ENCODE peak calls at places on chromosomes 1 and 21, in five cellular contexts. L, S, U, H and B are unnamed samples.

GRCh38 chr1:12640237-12640957 is 3.5 kb upstream of the AADACL4 start:
- DNase-seq in L (no peak), S (no peak), U (no peak), H (no peak), B (no peak)

GRCh38 chr1:15124362-15125100 is 29.0 kb upstream of the TMEM51 start:
- DNase-seq in L (no peak), S (no peak), U (no peak), H (no peak), B (no peak)

GRCh38 chr1:22508991-22509390 is 54.3 kb upstream of the EPHA8 start:
- DNase-seq in L (no peak), S (no peak), U (no peak), H (no peak), B (no peak)

GRCh38 chr1:217117973-217118465 is 394.8 kb upstream of the ESRRG start:
- DNase-seq in L (no peak), S (no peak), U (no peak), H (no peak), B (no peak)

GRCh38 chr1:8862528-8862927 is 16.0 kb downstream of the ENO1 start:
- DNase-seq in L (no peak), S (no peak), U (no peak), H (no peak), B (no peak)

GRCh38 chr1:1430114-1430982 is 5.1 kb upstream of the VWA1 start:
- DNase-seq in L (peak), S (peak), U (peak), H (peak), B (peak)

GRCh38 chr21:31938330-31939301 is 65.8 kb downstream of the HUNK start:
- DNase-seq in L (peak), S (no peak), U (no peak), H (no peak), B (no peak)

GRCh38 chr1:164950453-164951052 is 391.6 kb downstream of the PBX1 start:
- DNase-seq in L (no peak), S (no peak), U (no peak), H (no peak), B (no peak)

GRCh38 chr1:184433928-184434502 is 47.2 kb downstream of the C1orf21 start:
- DNase-seq in L (no peak), S (no peak), U (no peak), H (no peak), B (no peak)

GRCh38 chr1:115179397-115179835 is 90.1 kb upstream of the TSPAN2 start:
- DNase-seq in L (peak), S (no peak), U (no peak), H (peak), B (no peak)

GRCh38 chr1:21633992-21634475 is 35.1 kb downstream of the RAP1GAP start:
- DNase-seq in L (no peak), S (no peak), U (no peak), H (no peak), B (no peak)

GRCh38 chr1:36089393-36090121 is 865 bp downstream of the ADPRS start:
- DNase-seq in L (peak), S (peak), U (no peak), H (peak), B (no peak)

GRCh38 chr1:242546849-242547724 is 22.6 kb upstream of the PLD5 start:
- DNase-seq in L (no peak), S (no peak), U (no peak), H (no peak), B (no peak)

GRCh38 chr1:201761178-201761577 is 67.8 kb upstream of the IPO9 start:
- DNase-seq in L (no peak), S (no peak), U (no peak), H (no peak), B (no peak)

GRCh38 chr1:26234644-26235384 is 814 bp downstream of the CEP85 start:
- DNase-seq in L (no peak), S (no peak), U (no peak), H (no peak), B (no peak)

GRCh38 chr1:39413902-39414528 is 77.4 kb upstream of the BMP8A start:
- DNase-seq in L (no peak), S (no peak), U (no peak), H (no peak), B (no peak)

GRCh38 chr1:183407474-183407873 is 10.7 kb downstream of the NMNAT2 start:
- DNase-seq in L (no peak), S (no peak), U (no peak), H (no peak), B (no peak)

GRCh38 chr1:185843971-185844370 is 109.8 kb downstream of the HMCN1 start:
- DNase-seq in L (no peak), S (no peak), U (no peak), H (no peak), B (no peak)

GRCh38 chr1:1943834-1944570 is 24.9 kb upstream of the TMEM52 start:
- DNase-seq in L (peak), S (no peak), U (no peak), H (peak), B (peak)

GRCh38 chr1:116809181-116809508 is 54.9 kb downstream of the CD2 start:
- DNase-seq in L (no peak), S (no peak), U (no peak), H (no peak), B (no peak)

GRCh38 chr1:154398678-154399077 is 6.5 kb upstream of the IL6R start:
- DNase-seq in L (no peak), S (peak), U (no peak), H (no peak), B (no peak)

GRCh38 chr1:226100436-226101347 is 38.2 kb downstream of the H3-3A start:
- DNase-seq in L (no peak), S (no peak), U (peak), H (peak), B (peak)